ENCODE peak calls at places on chromosomes 5 and 9, in five cellular contexts. L, K, O, B and U are unnamed samples.

GRCh38 chr5:7446913-7447312 is 51.0 kb downstream of the ADCY2 start:
- DNase-seq in K (no peak), O (no peak), B (no peak), L (no peak), U (no peak)

GRCh38 chr5:80231243-80231642 is 24.6 kb downstream of the SERINC5 start:
- DNase-seq in L (no peak), O (no peak), B (no peak), K (no peak), U (no peak)

GRCh38 chr5:90562331-90562730 is 3.7 kb downstream of the ADGRV1 start:
- DNase-seq in O (no peak), K (no peak), B (no peak), L (no peak), U (no peak)

GRCh38 chr5:51810592-51810991 is 427.3 kb downstream of the ISL1 start:
- DNase-seq in L (no peak), B (no peak), O (no peak), K (no peak), U (no peak)

GRCh38 chr5:64003966-64004365 is 41.7 kb upstream of the HTR1A start:
- DNase-seq in B (no peak), L (no peak), O (no peak), K (no peak), U (no peak)

GRCh38 chr5:81850494-81850893 is 99.6 kb upstream of the SSBP2 start:
- DNase-seq in O (no peak), B (no peak), K (no peak), L (no peak), U (no peak)

GRCh38 chr5:13987843-13988464 is 43.5 kb upstream of the DNAH5 start:
- DNase-seq in L (peak), O (peak), B (peak), K (no peak), U (no peak)

GRCh38 chr9:18208166-18209059 is 265.5 kb upstream of the ADAMTSL1 start:
- DNase-seq in K (no peak), L (peak), O (peak), B (peak), U (no peak)

GRCh38 chr5:118060833-118061232 is 927.5 kb downstream of the DTWD2 start:
- DNase-seq in L (no peak), B (no peak), O (no peak), K (no peak), U (no peak)

GRCh38 chr5:5332287-5332686 is 90.2 kb upstream of the ICE1 start:
- DNase-seq in B (no peak), O (no peak), L (no peak), K (no peak), U (no peak)

GRCh38 chr5:141010047-141010793 is 41.0 kb upstream of the PCDHB1 start:
- DNase-seq in L (no peak), B (no peak), K (no peak), O (no peak), U (no peak)

GRCh38 chr9:87213948-87214347 is 266.6 kb upstream of the GAS1 start:
- DNase-seq in O (no peak), L (no peak), B (no peak), K (peak), U (no peak)

GRCh38 chr9:73916016-73916673 is 581.0 kb upstream of the RORB start:
- DNase-seq in B (no peak), L (no peak), O (no peak), K (no peak), U (no peak)

GRCh38 chr9:77648458-77649108 is 461 bp upstream of the GNA14 start:
- DNase-seq in B (peak), K (no peak), O (no peak), L (no peak), U (no peak)

GRCh38 chr5:141692919-141693848 is 11.2 kb upstream of the ARAP3 start:
- DNase-seq in B (no peak), O (no peak), K (no peak), L (no peak), U (no peak)

GRCh38 chr5:141135030-141135717 is at the start of gene PCDHB5:
- DNase-seq in L (peak), B (no peak), O (peak), K (no peak), U (no peak)

DNA sequence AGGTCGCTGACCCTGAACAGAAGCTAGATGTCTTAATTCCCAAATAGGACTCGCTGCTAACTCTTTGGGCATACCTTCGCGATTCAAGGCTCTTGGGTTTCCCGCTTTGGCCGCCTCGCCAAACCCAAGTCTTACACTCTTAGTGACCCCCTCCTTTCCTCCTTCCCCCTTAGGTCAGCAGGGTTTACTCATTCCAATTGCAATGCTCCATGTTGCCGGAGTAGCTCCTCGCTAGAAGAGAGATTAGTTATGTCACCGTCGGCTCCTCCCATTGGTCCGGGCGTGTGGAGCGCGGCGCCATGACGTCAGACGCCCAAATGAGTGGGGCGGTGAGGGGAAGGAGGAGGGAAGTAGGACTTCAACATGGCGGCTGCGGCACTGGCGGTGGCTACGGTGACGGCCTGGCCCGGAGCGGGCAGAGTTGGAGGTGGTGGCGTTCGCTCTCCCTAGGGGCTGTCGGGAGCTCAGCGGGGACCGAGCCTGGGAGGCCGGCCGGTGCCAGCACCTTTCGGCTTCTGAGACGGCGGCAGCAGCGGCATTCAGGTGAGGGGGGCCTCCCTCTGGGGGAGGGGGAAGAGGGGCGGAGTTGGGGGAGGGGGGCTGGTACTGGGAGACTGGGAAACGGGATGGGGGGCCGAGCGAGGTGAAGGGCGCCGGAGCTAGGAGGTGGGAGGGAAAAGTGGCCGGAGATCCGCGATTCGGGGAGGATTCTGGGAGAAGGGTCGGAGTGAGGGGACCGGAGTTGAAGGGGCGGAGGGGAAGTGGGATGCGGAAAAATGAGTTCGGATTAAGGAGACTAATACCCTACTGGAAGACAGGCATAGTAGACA is at the start of gene UBAP1:
- DNase-seq in K (peak), L (peak), O (peak), B (peak), U (peak)
- TF ChIP-seq POLR2A in K (peak), L (peak), O (peak), B (peak), U (no peak)

GRCh38 chr9:4967521-4967920 is 17.6 kb upstream of the JAK2 start:
- DNase-seq in K (no peak), B (no peak), L (no peak), O (no peak), U (no peak)

GRCh38 chr9:4959028-4959427 is 26.0 kb upstream of the JAK2 start:
- DNase-seq in K (no peak), B (no peak), O (no peak), L (no peak), U (no peak)

GRCh38 chr9:4964540-4964939 is 20.5 kb upstream of the JAK2 start:
- DNase-seq in K (no peak), O (no peak), L (no peak), B (no peak), U (no peak)

GRCh38 chr9:4965174-4965821 is 19.8 kb upstream of the JAK2 start:
- DNase-seq in L (no peak), O (no peak), K (no peak), B (no peak), U (no peak)

GRCh38 chr9:4962085-4962484 is 23.0 kb upstream of the JAK2 start:
- DNase-seq in O (no peak), L (no peak), K (no peak), B (no peak), U (no peak)
- TF ChIP-seq POLR2A in O (no peak), L (no peak), K (no peak), B (no peak), U (no peak)

DNA sequence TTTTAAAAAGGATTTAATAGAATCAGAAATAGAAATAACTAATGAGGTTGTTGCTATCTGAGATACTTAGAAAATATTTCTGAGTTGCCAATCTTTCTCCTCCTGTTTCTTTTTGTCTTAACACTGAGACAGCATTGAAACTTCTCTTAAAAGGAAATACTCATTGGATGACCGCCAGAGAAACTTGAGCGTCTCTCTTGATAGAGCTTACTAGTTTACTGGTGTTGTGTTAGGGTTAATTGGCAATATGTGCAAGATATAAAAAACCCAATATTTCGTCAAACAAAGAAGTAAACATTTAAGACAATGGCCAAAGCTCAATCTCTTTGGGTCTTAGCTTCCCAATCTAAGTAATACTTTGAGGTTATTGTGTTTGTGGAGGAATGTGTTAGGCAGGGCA is 176.4 kb upstream of the CHD1 start:
- DNase-seq in L (no peak), K (no peak), B (no peak), O (no peak), U (no peak)
- TF ChIP-seq POLR2A in L (no peak), K (no peak), B (no peak), O (no peak), U (no peak)

GRCh38 chr9:36191696-36192095 is 975 bp downstream of the CLTA start:
- DNase-seq in L (no peak), B (no peak), K (no peak), O (no peak), U (no peak)

GRCh38 chr9:36189978-36190377 is 743 bp upstream of the CLTA start:
- DNase-seq in O (peak), K (no peak), B (peak), L (no peak), U (no peak)

GRCh38 chr9:36191290-36191645 is 547 bp downstream of the CLTA start:
- DNase-seq in K (no peak), B (peak), O (no peak), L (peak), U (no peak)

GRCh38 chr9:36192196-36192595 is 1.5 kb downstream of the CLTA start:
- DNase-seq in L (no peak), K (no peak), O (no peak), B (no peak), U (no peak)

DNA sequence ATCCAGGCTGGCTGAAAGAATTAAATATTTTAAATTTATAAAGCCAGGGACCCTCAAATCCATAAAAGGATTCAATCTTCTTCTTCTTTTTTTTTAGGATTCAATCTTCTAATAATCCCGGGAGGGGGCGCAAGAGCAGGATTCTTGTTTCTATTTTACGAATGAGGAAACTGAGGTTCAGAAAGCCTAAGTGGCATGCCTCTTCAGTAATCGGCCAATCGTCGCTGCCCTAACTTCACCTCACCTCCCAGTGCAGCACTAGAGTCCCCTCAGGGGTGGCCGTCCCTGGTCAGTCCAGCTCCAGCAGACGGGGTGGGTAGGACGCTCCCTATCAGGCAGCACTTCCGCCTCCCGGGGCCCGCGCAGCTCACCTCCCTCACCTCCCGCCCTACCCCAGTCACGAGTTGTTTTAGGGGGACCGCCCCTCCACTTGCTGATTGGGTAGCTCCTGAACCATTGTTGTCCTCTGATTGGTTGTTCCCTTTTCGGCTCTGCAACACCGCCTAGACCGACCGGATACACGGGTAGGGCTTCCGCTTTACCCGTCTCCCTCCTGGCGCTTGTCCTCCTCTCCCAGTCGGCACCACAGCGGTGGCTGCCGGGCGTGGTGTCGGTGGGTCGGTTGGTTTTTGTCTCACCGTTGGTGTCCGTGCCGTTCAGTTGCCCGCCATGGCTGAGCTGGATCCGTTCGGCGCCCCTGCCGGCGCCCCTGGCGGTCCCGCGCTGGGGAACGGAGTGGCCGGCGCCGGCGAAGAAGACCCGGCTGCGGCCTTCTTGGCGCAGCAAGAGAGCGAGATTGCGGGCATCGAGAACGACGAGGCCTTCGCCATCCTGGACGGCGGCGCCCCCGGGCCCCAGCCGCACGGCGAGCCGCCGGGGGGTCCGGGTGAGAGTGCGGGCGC is at the start of gene CLTA:
- DNase-seq in L (peak), B (peak), O (peak), K (peak), U (peak)
- TF ChIP-seq POLR2A in L (peak), B (peak), O (peak), K (peak), U (peak)

GRCh38 chr5:134225780-134226440 is at the start of gene PPP2CA:
- DNase-seq in O (peak), K (peak), B (peak), L (peak), U (peak)

GRCh38 chr5:134227259-134227658 is 1.4 kb upstream of the PPP2CA start:
- DNase-seq in B (peak), O (no peak), K (no peak), L (peak), U (no peak)

GRCh38 chr5:134227786-134228185 is 1.9 kb upstream of the PPP2CA start:
- DNase-seq in L (no peak), O (no peak), K (no peak), B (no peak), U (no peak)

GRCh38 chr5:134224905-134225779 is 731 bp downstream of the PPP2CA start:
- DNase-seq in K (no peak), L (peak), O (peak), B (peak), U (no peak)

GRCh38 chr5:134226441-134227192 is 744 bp upstream of the PPP2CA start:
- DNase-seq in L (peak), O (no peak), K (no peak), B (peak), U (no peak)
- TF ChIP-seq POLR2A in L (no peak), O (peak), K (peak), B (peak), U (no peak)

DNA sequence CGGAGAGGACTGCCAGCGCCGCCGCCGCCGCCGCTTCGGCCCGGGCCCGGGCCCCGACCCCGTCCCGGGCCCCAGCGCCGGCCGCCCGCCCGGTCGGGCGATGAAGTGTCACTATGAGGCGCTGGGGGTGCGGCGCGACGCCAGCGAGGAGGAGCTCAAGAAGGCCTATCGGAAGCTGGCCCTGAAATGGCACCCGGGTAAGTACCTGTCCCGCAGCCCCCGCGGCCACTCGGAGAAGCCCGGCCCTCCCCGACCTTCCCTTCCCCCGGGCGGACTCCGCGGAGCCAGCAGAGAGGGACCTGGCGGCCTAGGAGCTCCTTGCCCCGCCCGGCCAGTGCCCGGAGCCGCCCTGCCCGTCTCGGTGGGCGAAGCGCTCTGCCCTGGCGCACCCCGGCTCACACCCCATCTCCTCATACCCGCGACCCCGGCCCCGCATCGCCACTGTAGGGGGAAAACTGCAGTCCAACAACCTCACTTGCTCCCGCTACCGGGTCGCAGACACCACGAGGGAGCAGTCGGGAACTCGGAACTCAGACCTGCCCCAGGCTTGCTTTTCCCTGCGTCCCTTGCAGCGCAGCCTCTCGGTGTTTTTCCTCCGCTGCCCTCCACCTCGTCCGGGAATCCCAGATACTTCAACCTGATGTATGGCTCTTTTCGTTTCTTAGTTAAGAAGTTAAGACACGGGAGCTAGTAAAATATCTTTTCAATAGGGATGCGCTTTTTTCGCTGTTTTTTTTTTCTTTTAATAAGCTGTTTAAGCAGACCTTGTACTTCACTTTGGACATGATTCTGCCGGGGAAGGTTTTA is 564 bp downstream of the DNAJC21 start:
- DNase-seq in O (peak), K (peak), B (peak), L (peak), U (peak)
- TF ChIP-seq POLR2A in O (peak), K (no peak), B (peak), L (peak), U (peak)

GRCh38 chr9:134157378-134157885 is 6.9 kb downstream of the RNU6ATAC start:
- DNase-seq in O (no peak), L (no peak), B (no peak), K (no peak), U (no peak)
- TF ChIP-seq POLR2A in O (no peak), L (no peak), B (no peak), K (no peak), U (no peak)

DNA sequence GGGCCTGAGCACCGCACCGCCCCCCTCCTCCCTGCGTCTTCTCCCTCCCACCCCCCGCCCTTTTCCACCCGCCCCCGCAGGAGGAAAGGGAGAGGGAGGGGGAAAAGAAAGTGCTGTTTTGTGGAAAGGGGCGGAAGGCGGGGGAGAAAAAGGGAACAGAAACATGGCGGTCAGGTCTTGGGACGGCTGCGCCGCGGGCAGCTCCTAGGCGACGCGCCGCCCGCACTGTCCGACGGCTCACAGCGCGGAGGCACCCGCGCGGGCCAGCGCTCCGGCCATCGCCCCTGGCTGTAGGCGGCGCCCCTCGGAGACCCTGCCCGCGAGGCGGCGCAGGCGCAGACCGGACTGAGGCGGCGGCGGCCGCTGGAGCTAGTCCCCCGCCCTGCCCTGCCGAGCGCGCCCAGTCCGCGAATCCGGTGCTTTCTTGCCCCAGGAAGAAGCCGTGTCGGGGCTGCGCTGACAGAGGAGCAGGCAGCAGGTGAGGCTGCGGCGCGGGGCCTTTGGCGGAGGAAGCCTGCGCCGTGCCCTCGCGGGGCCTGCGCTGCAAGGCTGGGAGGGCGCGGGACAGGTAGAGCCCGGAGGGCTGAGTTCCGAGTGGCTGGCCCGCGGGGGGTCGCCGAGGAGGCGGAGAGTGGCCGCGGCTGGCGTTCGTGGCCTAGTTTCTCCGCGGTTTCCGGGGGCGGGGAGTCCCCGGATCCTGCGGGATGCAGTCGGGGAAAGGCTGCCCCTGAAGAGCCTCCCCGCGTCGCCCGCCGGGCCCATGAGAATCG is at the start of gene DENND4C:
- DNase-seq in K (peak), O (peak), L (peak), B (peak), U (peak)
- TF ChIP-seq POLR2A in K (no peak), O (peak), L (peak), B (peak), U (no peak)

GRCh38 chr9:128117613-128118471 is 9.7 kb downstream of the PTGES2 start:
- DNase-seq in B (peak), K (peak), O (peak), L (peak), U (peak)
- TF ChIP-seq POLR2A in B (no peak), K (no peak), O (no peak), L (no peak), U (no peak)

GRCh38 chr9:136645903-136646754 is 16.6 kb upstream of the EGFL7 start:
- DNase-seq in K (no peak), L (no peak), O (no peak), B (no peak), U (no peak)

GRCh38 chr9:136644343-136644592 is 18.4 kb upstream of the EGFL7 start:
- DNase-seq in B (peak), K (no peak), O (no peak), L (no peak), U (peak)

GRCh38 chr9:136643596-136644342 is 18.9 kb upstream of the EGFL7 start:
- DNase-seq in B (no peak), K (no peak), O (no peak), L (no peak), U (no peak)

GRCh38 chr9:136645343-136645902 is 17.3 kb upstream of the EGFL7 start:
- DNase-seq in L (no peak), O (no peak), K (no peak), B (no peak), U (no peak)

GRCh38 chr9:136644593-136645342 is 17.9 kb upstream of the EGFL7 start:
- DNase-seq in B (peak), K (no peak), L (peak), O (peak), U (no peak)
- TF ChIP-seq POLR2A in B (peak), K (peak), L (peak), O (no peak), U (peak)